ENCODE peak calls at places on chromosomes 12 and 14, in eight cellular contexts. I is MCF 10A, Z is PC-3, X is cardiac fibroblast, S is EL, R is cerebellar nuclear complex, L is KBM-7, A is kidney tubule cell. D is an unnamed sample.

GRCh38 chr12:31866523-31866922 is 92.7 kb upstream of the RESF1 start:
- DNase-seq in R (no peak), S (no peak), A (no peak), I (no peak), X (no peak), L (no peak), Z (no peak), D (no peak)

GRCh38 chr14:37615582-37616289 is 20.3 kb downstream of the TTC6 start:
- DNase-seq in I (no peak), R (no peak), Z (peak), S (no peak), X (no peak), A (no peak), L (no peak), D (peak)

GRCh38 chr12:117968826-117969659 is at the start of gene KSR2:
- DNase-seq in S (peak), L (peak), Z (peak), X (peak), I (peak), R (peak), A (peak), D (peak)

GRCh38 chr14:105748204-105748578 is 221.8 kb downstream of the TMEM121 start:
- DNase-seq in L (no peak), I (peak), R (peak), A (peak), S (no peak), X (no peak), Z (peak), D (no peak)

GRCh38 chr14:89244720-89245119 is 172.3 kb downstream of the FOXN3 start:
- DNase-seq in I (no peak), X (no peak), R (no peak), L (no peak), A (no peak), Z (no peak), S (no peak), D (no peak)

GRCh38 chr12:46442239-46442638 is 69.7 kb upstream of the SLC38A2 start:
- DNase-seq in Z (peak), I (peak), R (no peak), X (peak), S (peak), L (no peak), A (peak), D (peak)

GRCh38 chr12:113651662-113652061 is 180.0 kb upstream of the LHX5 start:
- DNase-seq in A (no peak), Z (no peak), L (no peak), R (no peak), I (no peak), X (no peak), S (no peak), D (no peak)

GRCh38 chr14:28102814-28103213 is 663.8 kb upstream of the FOXG1 start:
- DNase-seq in S (no peak), Z (peak), L (no peak), I (peak), A (peak), X (no peak), R (no peak), D (peak)

GRCh38 chr12:123273166-123273565 is 1.5 kb upstream of the CDK2AP1 start:
- DNase-seq in R (no peak), Z (no peak), I (no peak), L (no peak), A (no peak), S (no peak), X (no peak), D (no peak)

GRCh38 chr12:130826151-130826801 is 12.8 kb downstream of the STX2 start:
- DNase-seq in A (peak), L (peak), S (peak), Z (peak), X (peak), R (no peak), I (peak), D (no peak)

GRCh38 chr12:74741113-74741512 is 203.5 kb downstream of the ATXN7L3B start:
- DNase-seq in Z (no peak), I (no peak), L (no peak), A (no peak), R (no peak), X (no peak), S (no peak), D (no peak)

GRCh38 chr12:64666054-64666914 is 56.0 kb downstream of the RASSF3 start:
- DNase-seq in I (no peak), S (no peak), X (no peak), L (no peak), A (no peak), R (no peak), Z (peak), D (peak)

GRCh38 chr14:76958975-76959710 is 69.4 kb downstream of the IRF2BPL start:
- DNase-seq in S (peak), R (no peak), L (peak), A (peak), X (no peak), I (peak), Z (peak), D (peak)

GRCh38 chr14:105876158-105876557 is 349.8 kb downstream of the TMEM121 start:
- DNase-seq in X (no peak), S (no peak), L (no peak), Z (no peak), I (no peak), A (no peak), R (no peak), D (no peak)

GRCh38 chr12:96050139-96050538 is 14.8 kb upstream of the LTA4H start:
- DNase-seq in Z (no peak), S (no peak), X (no peak), I (no peak), A (no peak), R (no peak), L (no peak), D (no peak)

GRCh38 chr14:99728231-99728920 is 44.3 kb downstream of the CYP46A1 start:
- DNase-seq in Z (no peak), R (no peak), L (no peak), X (no peak), S (no peak), I (no peak), A (no peak), D (no peak)

GRCh38 chr12:68086019-68086603 is 73.4 kb downstream of the IFNG start:
- DNase-seq in Z (no peak), R (no peak), A (no peak), S (no peak), L (no peak), X (no peak), I (no peak), D (no peak)

GRCh38 chr12:52139579-52140062 is 52.2 kb downstream of the KRT80 start:
- DNase-seq in Z (peak), I (peak), X (no peak), A (peak), L (peak), R (no peak), S (no peak), D (peak)